ENCODE peak calls at places on chromosome 1, in ten cellular contexts. One of them, this sample, is unnamed.

GRCh38 chr1:227343727-227344551 is 25.6 kb upstream of the CDC42BPA start:
- DNase-seq in cardiac septum: no peak
- DNase-seq in NCI-H1417: no peak
- DNase-seq in NCI-H1694: no peak
- DNase-seq in amniotic stem cell: peak
- DNase-seq in ascending aorta: no peak
- DNase-seq in lower lobe of right lung: no peak
- DNase-seq in endodermal cell: no peak
- DNase-seq in NCI-H774: no peak
- DNase-seq in 8988T: no peak
- DNase-seq in this sample: peak

GRCh38 chr1:248901578-248901977 is 4.5 kb upstream of the PGBD2 start:
- DNase-seq in NCI-H1417: no peak
- DNase-seq in cardiac septum: no peak
- DNase-seq in endodermal cell: no peak
- DNase-seq in NCI-H1694: no peak
- DNase-seq in amniotic stem cell: no peak
- DNase-seq in 8988T: no peak
- DNase-seq in ascending aorta: no peak
- DNase-seq in lower lobe of right lung: no peak
- DNase-seq in NCI-H774: no peak
- DNase-seq in this sample: no peak

GRCh38 chr1:110690966-110691365 is 16.2 kb upstream of the KCNA3 start:
- DNase-seq in cardiac septum: no peak
- DNase-seq in NCI-H1417: no peak
- DNase-seq in 8988T: no peak
- DNase-seq in endodermal cell: no peak
- DNase-seq in NCI-H774: no peak
- DNase-seq in NCI-H1694: no peak
- DNase-seq in lower lobe of right lung: no peak
- DNase-seq in amniotic stem cell: no peak
- DNase-seq in ascending aorta: no peak
- DNase-seq in this sample: no peak

GRCh38 chr1:160981584-160982411 is 27.2 kb upstream of the ITLN2 start:
- DNase-seq in ascending aorta: no peak
- DNase-seq in NCI-H1694: no peak
- DNase-seq in cardiac septum: no peak
- DNase-seq in NCI-H774: no peak
- DNase-seq in NCI-H1417: no peak
- DNase-seq in endodermal cell: peak
- DNase-seq in 8988T: no peak
- DNase-seq in lower lobe of right lung: peak
- DNase-seq in amniotic stem cell: no peak
- DNase-seq in this sample: no peak

GRCh38 chr1:89311757-89312156 is 39.1 kb upstream of the GBP5 start:
- DNase-seq in endodermal cell: no peak
- DNase-seq in cardiac septum: no peak
- DNase-seq in 8988T: no peak
- DNase-seq in amniotic stem cell: no peak
- DNase-seq in lower lobe of right lung: no peak
- DNase-seq in NCI-H774: no peak
- DNase-seq in NCI-H1417: no peak
- DNase-seq in NCI-H1694: no peak
- DNase-seq in ascending aorta: no peak
- DNase-seq in this sample: no peak

GRCh38 chr1:3393024-3393986 is 61.2 kb upstream of the ARHGEF16 start:
- DNase-seq in NCI-H774: no peak
- DNase-seq in 8988T: no peak
- DNase-seq in NCI-H1417: no peak
- DNase-seq in amniotic stem cell: no peak
- DNase-seq in ascending aorta: no peak
- DNase-seq in NCI-H1694: no peak
- DNase-seq in lower lobe of right lung: no peak
- DNase-seq in endodermal cell: peak
- DNase-seq in cardiac septum: no peak
- DNase-seq in this sample: no peak

GRCh38 chr1:93304716-93305138 is 41.0 kb upstream of the DR1 start:
- DNase-seq in NCI-H774: peak
- DNase-seq in 8988T: no peak
- DNase-seq in NCI-H1694: peak
- DNase-seq in lower lobe of right lung: no peak
- DNase-seq in cardiac septum: no peak
- DNase-seq in ascending aorta: peak
- DNase-seq in endodermal cell: no peak
- DNase-seq in NCI-H1417: peak
- DNase-seq in amniotic stem cell: peak
- DNase-seq in this sample: peak

GRCh38 chr1:228097333-228098081 is 5.6 kb downstream of the C1orf35 start:
- DNase-seq in amniotic stem cell: no peak
- DNase-seq in cardiac septum: peak
- DNase-seq in ascending aorta: no peak
- DNase-seq in NCI-H774: no peak
- DNase-seq in 8988T: peak
- DNase-seq in endodermal cell: peak
- DNase-seq in lower lobe of right lung: no peak
- DNase-seq in NCI-H1694: no peak
- DNase-seq in NCI-H1417: no peak
- DNase-seq in this sample: no peak

GRCh38 chr1:119475866-119476439 is 31.1 kb upstream of the HSD3B1 start:
- DNase-seq in amniotic stem cell: no peak
- DNase-seq in endodermal cell: peak
- DNase-seq in lower lobe of right lung: peak
- DNase-seq in cardiac septum: no peak
- DNase-seq in NCI-H774: peak
- DNase-seq in NCI-H1417: no peak
- DNase-seq in ascending aorta: no peak
- DNase-seq in 8988T: peak
- DNase-seq in NCI-H1694: peak
- DNase-seq in this sample: no peak

GRCh38 chr1:56627636-56628039 is 17.5 kb upstream of the PRKAA2 start:
- DNase-seq in NCI-H1417: no peak
- DNase-seq in amniotic stem cell: no peak
- DNase-seq in lower lobe of right lung: no peak
- DNase-seq in NCI-H774: peak
- DNase-seq in cardiac septum: no peak
- DNase-seq in NCI-H1694: no peak
- DNase-seq in ascending aorta: no peak
- DNase-seq in endodermal cell: no peak
- DNase-seq in 8988T: no peak
- DNase-seq in this sample: no peak

GRCh38 chr1:222171005-222171404 is 376.9 kb downstream of the HHIPL2 start:
- DNase-seq in NCI-H1417: no peak
- DNase-seq in endodermal cell: peak
- DNase-seq in 8988T: no peak
- DNase-seq in cardiac septum: no peak
- DNase-seq in lower lobe of right lung: no peak
- DNase-seq in ascending aorta: no peak
- DNase-seq in amniotic stem cell: peak
- DNase-seq in NCI-H1694: peak
- DNase-seq in NCI-H774: peak
- DNase-seq in this sample: peak

GRCh38 chr1:23178414-23178813 is 9.8 kb upstream of the LUZP1 start:
- DNase-seq in lower lobe of right lung: no peak
- DNase-seq in 8988T: no peak
- DNase-seq in endodermal cell: no peak
- DNase-seq in amniotic stem cell: no peak
- DNase-seq in cardiac septum: no peak
- DNase-seq in NCI-H1694: no peak
- DNase-seq in NCI-H1417: no peak
- DNase-seq in ascending aorta: no peak
- DNase-seq in NCI-H774: no peak
- DNase-seq in this sample: no peak

GRCh38 chr1:869499-870244 is 54.1 kb upstream of the SAMD11 start:
- DNase-seq in NCI-H774: peak
- DNase-seq in NCI-H1694: no peak
- DNase-seq in lower lobe of right lung: peak
- DNase-seq in ascending aorta: peak
- DNase-seq in amniotic stem cell: peak
- DNase-seq in NCI-H1417: peak
- DNase-seq in cardiac septum: peak
- DNase-seq in 8988T: peak
- DNase-seq in endodermal cell: peak
- DNase-seq in this sample: no peak

GRCh38 chr1:196361112-196361714 is 247.0 kb downstream of the KCNT2 start:
- DNase-seq in endodermal cell: no peak
- DNase-seq in NCI-H774: no peak
- DNase-seq in NCI-H1417: no peak
- DNase-seq in ascending aorta: no peak
- DNase-seq in 8988T: no peak
- DNase-seq in cardiac septum: no peak
- DNase-seq in NCI-H1694: no peak
- DNase-seq in amniotic stem cell: no peak
- DNase-seq in lower lobe of right lung: no peak
- DNase-seq in this sample: no peak

GRCh38 chr1:235246022-235246948 is 81.7 kb downstream of the ARID4B start:
- DNase-seq in lower lobe of right lung: no peak
- DNase-seq in NCI-H774: no peak
- DNase-seq in cardiac septum: no peak
- DNase-seq in NCI-H1694: no peak
- DNase-seq in 8988T: no peak
- DNase-seq in NCI-H1417: no peak
- DNase-seq in ascending aorta: no peak
- DNase-seq in amniotic stem cell: no peak
- DNase-seq in endodermal cell: no peak
- DNase-seq in this sample: no peak

GRCh38 chr1:31760422-31760900 is 3.7 kb downstream of the ADGRB2 start:
- DNase-seq in NCI-H774: peak
- DNase-seq in endodermal cell: peak
- DNase-seq in NCI-H1417: peak
- DNase-seq in cardiac septum: no peak
- DNase-seq in amniotic stem cell: no peak
- DNase-seq in lower lobe of right lung: no peak
- DNase-seq in NCI-H1694: no peak
- DNase-seq in 8988T: no peak
- DNase-seq in ascending aorta: no peak
- DNase-seq in this sample: no peak

GRCh38 chr1:231937013-231937754 is 310.6 kb downstream of the DISC1 start:
- DNase-seq in NCI-H1694: peak
- DNase-seq in 8988T: no peak
- DNase-seq in cardiac septum: peak
- DNase-seq in endodermal cell: no peak
- DNase-seq in amniotic stem cell: no peak
- DNase-seq in NCI-H774: no peak
- DNase-seq in ascending aorta: no peak
- DNase-seq in lower lobe of right lung: peak
- DNase-seq in NCI-H1417: no peak
- DNase-seq in this sample: no peak

GRCh38 chr1:17581389-17582123 is 42.1 kb downstream of the ARHGEF10L start:
- DNase-seq in NCI-H774: no peak
- DNase-seq in endodermal cell: no peak
- DNase-seq in lower lobe of right lung: no peak
- DNase-seq in ascending aorta: no peak
- DNase-seq in NCI-H1694: no peak
- DNase-seq in 8988T: no peak
- DNase-seq in NCI-H1417: peak
- DNase-seq in cardiac septum: no peak
- DNase-seq in amniotic stem cell: no peak
- DNase-seq in this sample: no peak

GRCh38 chr1:39102537-39103320 is 76.6 kb downstream of the NDUFS5 start:
- DNase-seq in endodermal cell: peak
- DNase-seq in NCI-H1417: peak
- DNase-seq in lower lobe of right lung: no peak
- DNase-seq in cardiac septum: no peak
- DNase-seq in NCI-H1694: peak
- DNase-seq in 8988T: no peak
- DNase-seq in ascending aorta: no peak
- DNase-seq in NCI-H774: peak
- DNase-seq in amniotic stem cell: no peak
- DNase-seq in this sample: peak

GRCh38 chr1:163085041-163085903 is 16.1 kb downstream of the RGS4 start:
- DNase-seq in amniotic stem cell: no peak
- DNase-seq in cardiac septum: no peak
- DNase-seq in ascending aorta: no peak
- DNase-seq in 8988T: no peak
- DNase-seq in endodermal cell: no peak
- DNase-seq in NCI-H1694: peak
- DNase-seq in lower lobe of right lung: no peak
- DNase-seq in NCI-H774: peak
- DNase-seq in NCI-H1417: peak
- DNase-seq in this sample: no peak

GRCh38 chr1:196160066-196160795 is 448.0 kb downstream of the KCNT2 start:
- DNase-seq in lower lobe of right lung: no peak
- DNase-seq in amniotic stem cell: peak
- DNase-seq in 8988T: no peak
- DNase-seq in endodermal cell: no peak
- DNase-seq in ascending aorta: no peak
- DNase-seq in NCI-H774: no peak
- DNase-seq in cardiac septum: no peak
- DNase-seq in NCI-H1694: no peak
- DNase-seq in NCI-H1417: no peak
- DNase-seq in this sample: peak

GRCh38 chr1:1775364-1776226 is 2.7 kb downstream of the NADK start:
- DNase-seq in NCI-H774: no peak
- DNase-seq in endodermal cell: no peak
- DNase-seq in NCI-H1694: no peak
- DNase-seq in amniotic stem cell: no peak
- DNase-seq in lower lobe of right lung: peak
- DNase-seq in cardiac septum: no peak
- DNase-seq in 8988T: no peak
- DNase-seq in NCI-H1417: no peak
- DNase-seq in ascending aorta: no peak
- DNase-seq in this sample: no peak

GRCh38 chr1:2229032-2229920 is 1.2 kb downstream of the SKI start:
- DNase-seq in 8988T: no peak
- DNase-seq in cardiac septum: peak
- DNase-seq in ascending aorta: peak
- DNase-seq in lower lobe of right lung: peak
- DNase-seq in endodermal cell: peak
- DNase-seq in NCI-H1694: no peak
- DNase-seq in NCI-H774: no peak
- DNase-seq in NCI-H1417: peak
- DNase-seq in amniotic stem cell: no peak
- DNase-seq in this sample: no peak

GRCh38 chr1:58436615-58437297 is 109.8 kb downstream of the OMA1 start:
- DNase-seq in NCI-H774: no peak
- DNase-seq in ascending aorta: no peak
- DNase-seq in cardiac septum: no peak
- DNase-seq in 8988T: no peak
- DNase-seq in NCI-H1417: no peak
- DNase-seq in lower lobe of right lung: no peak
- DNase-seq in NCI-H1694: no peak
- DNase-seq in amniotic stem cell: no peak
- DNase-seq in endodermal cell: no peak
- DNase-seq in this sample: no peak

GRCh38 chr1:156080598-156081173 is 1.6 kb downstream of the MEX3A start:
- DNase-seq in endodermal cell: peak
- DNase-seq in 8988T: no peak
- DNase-seq in NCI-H1694: no peak
- DNase-seq in lower lobe of right lung: no peak
- DNase-seq in NCI-H1417: no peak
- DNase-seq in amniotic stem cell: no peak
- DNase-seq in NCI-H774: no peak
- DNase-seq in cardiac septum: no peak
- DNase-seq in ascending aorta: no peak
- DNase-seq in this sample: no peak

GRCh38 chr1:221813887-221814286 is 72.0 kb upstream of the DUSP10 start:
- DNase-seq in endodermal cell: no peak
- DNase-seq in NCI-H1694: no peak
- DNase-seq in 8988T: no peak
- DNase-seq in NCI-H1417: no peak
- DNase-seq in amniotic stem cell: no peak
- DNase-seq in NCI-H774: no peak
- DNase-seq in lower lobe of right lung: no peak
- DNase-seq in cardiac septum: no peak
- DNase-seq in ascending aorta: no peak
- DNase-seq in this sample: no peak

GRCh38 chr1:117181630-117182041 is 29.1 kb downstream of the VTCN1 start:
- DNase-seq in lower lobe of right lung: no peak
- DNase-seq in NCI-H774: no peak
- DNase-seq in NCI-H1417: no peak
- DNase-seq in ascending aorta: no peak
- DNase-seq in NCI-H1694: no peak
- DNase-seq in 8988T: no peak
- DNase-seq in endodermal cell: no peak
- DNase-seq in amniotic stem cell: no peak
- DNase-seq in cardiac septum: no peak
- DNase-seq in this sample: no peak

GRCh38 chr1:1797731-1798341 is 19.6 kb upstream of the NADK start:
- DNase-seq in NCI-H774: no peak
- DNase-seq in amniotic stem cell: no peak
- DNase-seq in cardiac septum: no peak
- DNase-seq in NCI-H1694: no peak
- DNase-seq in 8988T: no peak
- DNase-seq in NCI-H1417: no peak
- DNase-seq in lower lobe of right lung: peak
- DNase-seq in endodermal cell: no peak
- DNase-seq in ascending aorta: no peak
- DNase-seq in this sample: no peak

This sample was measured in AG09319.